ENCODE peak calls at places on chromosomes 3 and 15, in nine cellular contexts. Q, R, M, X, F, C, Y, L and J are unnamed samples. For H3K4me1, the result is how much of the 10 kb centered on the place peaks cover.

GRCh38 chr15:58065011-58065444 is 483 bp downstream of the ALDH1A2 start:
- DNase-seq in Q (peak), R (no peak), M (peak), X (no peak), F (peak), C (peak), Y (no peak), L (peak), J (peak)

GRCh38 chr15:100710744-100711478 is 108.5 kb downstream of the ASB7 start:
- DNase-seq in Q (no peak), R (no peak), M (no peak), X (no peak), F (no peak), C (no peak), Y (no peak), L (no peak), J (no peak)

GRCh38 chr15:82150645-82151044 is 104.8 kb upstream of the MEX3B start:
- DNase-seq in Q (no peak), R (no peak), M (no peak), X (no peak), F (no peak), C (no peak), Y (no peak), L (no peak), J (no peak)

GRCh38 chr3:42349765-42350594 is 60.4 kb downstream of the LYZL4 start:
- DNase-seq in Q (no peak), R (no peak), M (no peak), X (no peak), F (no peak), C (no peak), Y (no peak), L (no peak), J (peak)

GRCh38 chr15:89664441-89664840 is 9.2 kb upstream of the KIF7 start:
- DNase-seq in Q (no peak), R (no peak), M (no peak), X (no peak), F (no peak), C (no peak), Y (no peak), L (no peak), J (no peak)

GRCh38 chr3:26132942-26133341 is 343.1 kb downstream of the OXSM start:
- DNase-seq in Q (no peak), R (no peak), M (no peak), X (no peak), F (no peak), C (no peak), Y (no peak), L (no peak), J (no peak)

GRCh38 chr3:183178833-183179549 is 16.5 kb upstream of the LAMP3 start:
- DNase-seq in Q (peak), R (no peak), M (peak), X (no peak), F (peak), C (no peak), Y (peak), L (no peak), J (peak)

GRCh38 chr3:126258670-126259069 is 78.3 kb upstream of the ALDH1L1 start:
- DNase-seq in Q (no peak), R (no peak), M (no peak), X (peak), F (no peak), C (no peak), Y (no peak), L (no peak), J (no peak)

GRCh38 chr3:55408193-55408826 is 78.8 kb downstream of the WNT5A start:
- DNase-seq in Q (no peak), R (no peak), M (no peak), X (no peak), F (no peak), C (no peak), Y (no peak), L (no peak), J (no peak)

GRCh38 chr3:190012314-190012782 is 108.3 kb downstream of the P3H2 start:
- DNase-seq in Q (no peak), R (no peak), M (no peak), X (no peak), F (no peak), C (no peak), Y (no peak), L (no peak), J (peak)

GRCh38 chr3:133881987-133882825 is 13.5 kb downstream of the RAB6B start:
- DNase-seq in Q (no peak), R (no peak), M (no peak), X (no peak), F (no peak), C (peak), Y (no peak), L (peak), J (peak)

GRCh38 chr3:46296826-46297225 is 54.6 kb downstream of the CCR3 start:
- DNase-seq in Q (no peak), R (no peak), M (no peak), X (no peak), F (no peak), C (no peak), Y (no peak), L (no peak), J (no peak)
- H3K4me1 ChIP-seq in Q (under half), R (under half), M (half or more), X (half or more), F (under half), C (under half), Y (under half), L (under half), J (under half)

DNA sequence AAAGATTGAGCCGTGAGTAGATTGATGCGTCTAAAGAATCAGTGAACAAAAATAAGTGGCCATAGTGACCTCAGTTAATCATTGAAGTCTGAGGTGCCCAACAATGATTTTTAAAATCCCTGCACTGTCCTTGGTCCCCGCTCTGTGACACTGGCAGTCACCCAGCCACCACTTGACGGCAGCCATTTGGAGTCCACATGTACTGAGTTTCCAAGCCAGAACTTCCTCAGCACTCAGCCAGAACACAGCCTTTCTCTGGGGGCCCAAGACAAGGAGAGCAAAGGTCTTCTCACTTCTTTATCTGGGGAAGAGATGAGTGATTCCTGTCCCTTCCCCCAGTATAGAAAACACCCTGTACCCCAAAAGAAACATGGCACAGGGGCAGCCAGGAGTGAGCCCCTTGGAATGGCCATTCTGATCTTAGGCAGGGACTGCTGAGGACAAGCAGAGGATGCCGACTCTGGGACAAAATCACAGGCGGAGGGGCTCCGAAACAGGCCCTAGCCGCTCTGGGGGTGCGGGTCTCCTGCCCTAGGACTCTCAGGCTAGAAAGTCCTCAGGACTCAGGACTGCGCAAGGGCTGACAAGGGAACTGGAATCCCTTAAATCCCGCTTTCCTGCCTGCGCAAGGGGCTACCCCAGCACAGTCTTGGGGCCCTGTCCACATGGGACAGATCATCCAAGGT is 12.7 kb downstream of the PAK6 start:
- DNase-seq in Q (peak), R (no peak), M (peak), X (no peak), F (peak), C (peak), Y (no peak), L (no peak), J (no peak)
- H3K4me1 ChIP-seq in Q (under half), R (under half), M (under half), X (under half), F (under half), C (under half), Y (under half), L (half or more), J (under half)

DNA sequence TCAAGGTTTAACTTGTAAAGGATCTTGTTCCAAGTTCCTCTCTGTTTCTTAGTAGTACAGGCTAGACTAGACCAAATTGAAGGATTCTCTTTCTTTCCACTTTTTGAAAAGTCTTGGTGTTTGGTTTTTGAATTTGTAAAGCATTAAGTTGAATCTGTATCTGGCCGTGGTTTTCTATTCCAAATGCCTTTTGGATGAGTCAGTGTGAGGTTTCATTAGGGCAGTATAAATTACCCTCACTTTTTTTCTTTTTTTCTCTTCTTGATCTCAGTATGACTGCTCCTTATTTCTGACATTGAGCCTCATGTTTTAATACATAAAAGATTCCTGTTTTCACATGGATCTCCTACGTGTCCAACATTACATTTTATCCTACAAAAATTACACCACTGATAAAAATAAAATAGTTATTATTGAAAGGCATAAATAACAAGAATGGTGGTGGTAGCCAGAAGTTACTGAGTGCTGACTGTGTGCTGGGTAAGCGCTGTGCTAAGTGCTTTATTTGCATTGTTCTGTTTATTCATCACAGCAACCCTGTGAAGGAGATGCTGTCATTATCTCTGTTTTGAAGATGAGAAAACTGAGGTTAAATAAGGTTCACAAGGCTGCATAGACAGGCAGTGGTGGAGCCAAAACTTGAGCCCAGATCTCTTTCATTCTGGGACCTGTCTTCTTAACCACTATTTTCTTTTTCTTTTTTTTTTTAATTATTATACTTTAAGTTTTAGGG is 48.3 kb downstream of the MITF start:
- DNase-seq in Q (no peak), R (no peak), M (no peak), X (no peak), F (no peak), C (no peak), Y (no peak), L (no peak), J (peak)
- H3K4me1 ChIP-seq in Q (half or more), R (under half), M (under half), X (under half), F (half or more), C (under half), Y (half or more), L (half or more), J (under half)

DNA sequence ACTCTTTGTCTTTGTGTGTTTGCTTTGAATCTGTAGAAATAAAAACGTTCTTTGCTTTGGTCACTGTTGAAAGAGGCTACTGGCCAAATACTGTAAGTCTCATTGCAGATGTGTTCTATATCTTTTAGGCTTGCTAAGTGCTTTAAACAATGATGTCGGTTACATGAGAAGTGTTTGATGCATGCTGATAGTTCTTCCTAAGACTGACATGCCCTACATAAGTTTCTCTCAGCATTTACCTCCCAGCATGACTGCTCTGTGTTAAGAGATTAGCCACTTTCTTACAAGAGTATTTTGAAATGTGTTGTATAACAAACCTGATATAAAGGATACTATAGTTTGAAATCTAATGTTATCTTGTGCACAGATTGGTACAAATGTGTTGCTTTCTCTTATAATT is 1088.7 kb downstream of the NSUN3 start:
- DNase-seq in Q (no peak), R (no peak), M (no peak), X (no peak), F (no peak), C (no peak), Y (no peak), L (no peak), J (no peak)
- H3K4me1 ChIP-seq in Q (under half), R (under half), M (under half), X (under half), F (under half), C (under half), Y (under half), L (under half), J (under half)

GRCh38 chr3:66488492-66488891 is 12.3 kb downstream of the LRIG1 start:
- DNase-seq in Q (no peak), R (no peak), M (no peak), X (no peak), F (no peak), C (no peak), Y (no peak), L (no peak), J (no peak)
- H3K4me1 ChIP-seq in Q (half or more), R (under half), M (half or more), X (half or more), F (half or more), C (under half), Y (half or more), L (half or more), J (under half)

GRCh38 chr3:132596326-132596725 is 744 bp upstream of the ACKR4 start:
- DNase-seq in Q (no peak), R (no peak), M (no peak), X (no peak), F (no peak), C (no peak), Y (no peak), L (no peak), J (no peak)

GRCh38 chr3:132598181-132598580 is 1.1 kb downstream of the ACKR4 start:
- DNase-seq in Q (no peak), R (no peak), M (no peak), X (no peak), F (no peak), C (no peak), Y (no peak), L (no peak), J (no peak)

GRCh38 chr3:132595036-132595435 is 2.0 kb upstream of the ACKR4 start:
- DNase-seq in Q (no peak), R (no peak), M (no peak), X (no peak), F (no peak), C (no peak), Y (no peak), L (no peak), J (no peak)

GRCh38 chr3:132596816-132597433 is at the start of gene ACKR4:
- DNase-seq in Q (no peak), R (no peak), M (no peak), X (no peak), F (no peak), C (no peak), Y (no peak), L (no peak), J (no peak)

GRCh38 chr3:132597660-132598059 is 590 bp downstream of the ACKR4 start:
- DNase-seq in Q (no peak), R (no peak), M (no peak), X (no peak), F (no peak), C (no peak), Y (no peak), L (no peak), J (no peak)
- H3K4me1 ChIP-seq in Q (under half), R (under half), M (under half), X (under half), F (under half), C (under half), Y (under half), L (under half), J (under half)

DNA sequence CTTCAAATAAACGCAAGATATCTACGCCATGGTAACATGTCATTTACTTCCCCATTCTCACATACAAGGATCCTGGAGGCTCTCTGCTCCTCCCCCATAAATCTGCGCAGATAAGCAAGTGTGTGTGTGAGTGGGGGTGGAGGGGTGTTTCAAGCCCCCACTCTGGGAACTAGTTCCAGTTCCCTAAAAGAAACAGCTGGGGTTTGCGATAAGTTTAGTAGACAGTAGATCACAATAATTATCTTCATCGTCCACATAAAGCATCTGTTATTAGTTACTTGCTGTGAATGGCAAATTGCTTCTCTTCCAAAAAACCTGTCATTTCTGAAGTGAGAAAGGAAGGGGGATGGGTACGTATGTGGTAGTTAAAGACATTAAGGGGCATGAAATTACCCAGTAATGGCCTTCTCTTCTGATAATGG is 79.8 kb downstream of the RBPMS2 start:
- DNase-seq in Q (no peak), R (no peak), M (no peak), X (no peak), F (no peak), C (no peak), Y (no peak), L (no peak), J (no peak)
- H3K4me1 ChIP-seq in Q (half or more), R (under half), M (half or more), X (under half), F (half or more), C (under half), Y (half or more), L (half or more), J (under half)

DNA sequence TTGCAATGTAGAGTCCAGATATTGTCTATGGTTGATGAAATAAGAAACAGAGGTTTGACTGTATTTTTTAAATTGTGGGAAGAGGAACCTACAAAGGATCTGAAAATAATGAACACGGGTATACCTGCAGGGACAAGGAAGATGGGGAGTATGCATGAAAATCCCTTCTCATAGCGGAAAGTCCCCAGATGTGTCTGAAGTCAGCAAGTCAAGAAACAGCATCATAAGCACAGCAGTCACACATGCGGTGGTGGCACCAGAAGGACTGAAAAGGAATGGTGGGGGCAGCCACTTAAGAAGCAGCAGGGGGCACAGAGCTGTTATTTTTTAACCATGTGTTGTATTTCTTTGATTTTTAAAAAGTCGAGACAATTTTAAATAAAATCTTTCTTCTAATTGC is 4.7 kb downstream of the MRPS11 start:
- DNase-seq in Q (no peak), R (no peak), M (no peak), X (no peak), F (no peak), C (no peak), Y (no peak), L (no peak), J (no peak)
- H3K4me1 ChIP-seq in Q (under half), R (under half), M (under half), X (under half), F (under half), C (under half), Y (under half), L (under half), J (under half)